ENCODE peak calls at places on chromosomes 5 and 9, in six cellular contexts. One of them, this sample, is unnamed.

GRCh38 chr9:95726756-95727155 is 148.7 kb upstream of the ERCC6L2 start:
- DNase-seq in type B pancreatic cell: no peak
- DNase-seq in AG08395: peak; percentile 71
- DNase-seq in EH: peak; percentile 63
- DNase-seq in lower lobe of right lung: no peak
- DNase-seq in KBM-7: peak; percentile 51
- DNase-seq in this sample: no peak

GRCh38 chr9:129898205-129898604 is 62.9 kb downstream of the USP20 start:
- DNase-seq in EH: peak; percentile 54
- DNase-seq in AG08395: peak; percentile 43
- DNase-seq in type B pancreatic cell: no peak
- DNase-seq in KBM-7: peak; percentile 65
- DNase-seq in lower lobe of right lung: no peak
- DNase-seq in this sample: no peak

GRCh38 chr9:95641591-95641990 is 124.8 kb upstream of the PTCH1 start:
- DNase-seq in AG08395: no peak
- DNase-seq in type B pancreatic cell: no peak
- DNase-seq in lower lobe of right lung: no peak
- DNase-seq in EH: no peak
- DNase-seq in KBM-7: no peak
- DNase-seq in this sample: no peak

GRCh38 chr5:162683280-162683679 is 615.7 kb downstream of the GABRG2 start:
- DNase-seq in type B pancreatic cell: no peak
- DNase-seq in KBM-7: peak; percentile 9
- DNase-seq in AG08395: no peak
- DNase-seq in EH: no peak
- DNase-seq in lower lobe of right lung: no peak
- DNase-seq in this sample: no peak

GRCh38 chr5:170070556-170071412 is 34.9 kb upstream of the FOXI1 start:
- DNase-seq in KBM-7: no peak
- DNase-seq in lower lobe of right lung: peak; percentile 56
- DNase-seq in AG08395: peak; percentile 66
- DNase-seq in EH: peak; percentile 51
- DNase-seq in type B pancreatic cell: no peak
- DNase-seq in this sample: no peak

GRCh38 chr5:118195215-118195614 is 793.1 kb downstream of the DTWD2 start:
- DNase-seq in AG08395: no peak
- DNase-seq in type B pancreatic cell: no peak
- DNase-seq in lower lobe of right lung: no peak
- DNase-seq in KBM-7: no peak
- DNase-seq in EH: no peak
- DNase-seq in this sample: no peak

GRCh38 chr9:130738281-130738680 is 44.7 kb downstream of the EXOSC2 start:
- DNase-seq in lower lobe of right lung: no peak
- DNase-seq in EH: no peak
- DNase-seq in type B pancreatic cell: no peak
- DNase-seq in KBM-7: no peak
- DNase-seq in AG08395: no peak
- DNase-seq in this sample: no peak

GRCh38 chr5:140145818-140146522 is 20.2 kb downstream of the IGIP start:
- DNase-seq in EH: peak; percentile 80
- DNase-seq in lower lobe of right lung: peak; percentile 83
- DNase-seq in AG08395: peak; percentile 84
- DNase-seq in KBM-7: peak; percentile 76
- DNase-seq in type B pancreatic cell: peak; percentile 83
- DNase-seq in this sample: peak; percentile 9

GRCh38 chr5:130799015-130799414 is 366.0 kb downstream of the HINT1 start:
- DNase-seq in type B pancreatic cell: no peak
- DNase-seq in EH: no peak
- DNase-seq in KBM-7: no peak
- DNase-seq in AG08395: no peak
- DNase-seq in lower lobe of right lung: no peak
- DNase-seq in this sample: no peak

GRCh38 chr9:7760014-7760415 is 39.6 kb downstream of the DMAC1 start:
- DNase-seq in lower lobe of right lung: no peak
- DNase-seq in type B pancreatic cell: no peak
- DNase-seq in KBM-7: no peak
- DNase-seq in AG08395: no peak
- DNase-seq in EH: no peak
- DNase-seq in this sample: no peak

GRCh38 chr5:80275347-80275746 is 19.5 kb upstream of the SERINC5 start:
- DNase-seq in EH: peak; percentile 47
- DNase-seq in lower lobe of right lung: no peak
- DNase-seq in type B pancreatic cell: no peak
- DNase-seq in AG08395: no peak
- DNase-seq in KBM-7: peak; percentile 56
- DNase-seq in this sample: no peak

GRCh38 chr5:68344447-68345111 is 129.0 kb downstream of the PIK3R1 start:
- DNase-seq in KBM-7: peak; percentile 30
- DNase-seq in lower lobe of right lung: no peak
- DNase-seq in type B pancreatic cell: no peak
- DNase-seq in AG08395: peak; percentile 50
- DNase-seq in EH: peak; percentile 68
- DNase-seq in this sample: no peak

GRCh38 chr5:171681667-171682066 is 104.0 kb upstream of the SMIM23 start:
- DNase-seq in AG08395: no peak
- DNase-seq in type B pancreatic cell: no peak
- DNase-seq in KBM-7: no peak
- DNase-seq in EH: peak; percentile 16
- DNase-seq in lower lobe of right lung: no peak
- DNase-seq in this sample: no peak

This sample was measured in effector CD8-positive, alpha-beta T cell.